ENCODE peak calls at places on chromosomes 16 and 17, in eight cellular contexts. P, A, H, L, M, V, S and T are unnamed samples.

GRCh38 chr16:66406534-66407368 is 20.3 kb upstream of the BEAN1 start:
- DNase-seq in P (peak), A (peak), L (no peak), M (peak), S (no peak), H (peak), V (peak), T (peak)

GRCh38 chr16:25343976-25344375 is 86.3 kb upstream of the ZKSCAN2 start:
- DNase-seq in L (no peak), H (no peak), V (no peak), A (no peak), S (no peak), M (no peak), P (no peak), T (no peak)

GRCh38 chr17:65071861-65072260 is 15.3 kb upstream of the GNA13 start:
- DNase-seq in V (no peak), L (no peak), S (no peak), M (no peak), H (no peak), P (peak), A (peak), T (no peak)

GRCh38 chr17:78704594-78704993 is 77.5 kb downstream of the CYTH1 start:
- DNase-seq in S (no peak), M (no peak), P (no peak), L (no peak), H (no peak), A (no peak), V (no peak), T (no peak)

GRCh38 chr16:53844796-53845195 is 140.8 kb downstream of the FTO start:
- DNase-seq in S (no peak), A (no peak), H (no peak), M (no peak), V (no peak), L (no peak), P (no peak), T (no peak)

GRCh38 chr17:83110755-83111154 is 31.3 kb downstream of the METRNL start:
- DNase-seq in L (no peak), H (no peak), S (no peak), A (peak), V (no peak), P (no peak), M (no peak), T (no peak)

GRCh38 chr17:72192409-72193192 is 71.8 kb downstream of the SOX9 start:
- DNase-seq in V (no peak), S (peak), P (peak), A (peak), L (no peak), M (peak), H (no peak), T (no peak)

GRCh38 chr17:9071921-9072503 is 50.7 kb downstream of the NTN1 start:
- DNase-seq in A (no peak), L (no peak), M (no peak), P (no peak), S (no peak), V (no peak), H (no peak), T (no peak)

GRCh38 chr17:77839324-77840155 is 119.0 kb upstream of the TNRC6C start:
- DNase-seq in A (no peak), H (no peak), S (no peak), P (no peak), L (no peak), M (peak), V (no peak), T (no peak)